ENCODE peak calls at places on chromosome 20, in nine cellular contexts. One of them, this sample, is unnamed.

GRCh38 chr20:13276945-13277582 is 56.0 kb downstream of the ISM1 start:
- DNase-seq in pancreas: no peak
- DNase-seq in body of pancreas: no peak
- DNase-seq in iPS DF 6.9: no peak
- DNase-seq in ascending aorta: no peak
- DNase-seq in aorta: no peak
- DNase-seq in GM23248: no peak
- DNase-seq in HL-60: no peak
- DNase-seq in astrocyte: no peak
- DNase-seq in this sample: no peak

GRCh38 chr20:34143951-34144350 is 31.9 kb upstream of the EIF2S2 start:
- DNase-seq in HL-60: no peak
- DNase-seq in pancreas: no peak
- DNase-seq in iPS DF 6.9: no peak
- DNase-seq in body of pancreas: no peak
- DNase-seq in astrocyte: peak
- DNase-seq in aorta: no peak
- DNase-seq in ascending aorta: no peak
- DNase-seq in GM23248: peak
- DNase-seq in this sample: no peak

GRCh38 chr20:46840054-46840729 is 54.5 kb upstream of the EYA2 start:
- DNase-seq in pancreas: no peak
- DNase-seq in aorta: no peak
- DNase-seq in body of pancreas: no peak
- DNase-seq in GM23248: no peak
- DNase-seq in HL-60: no peak
- DNase-seq in ascending aorta: no peak
- DNase-seq in iPS DF 6.9: no peak
- DNase-seq in astrocyte: no peak
- DNase-seq in this sample: no peak

GRCh38 chr20:45337367-45338120 is 10.7 kb downstream of the SDC4 start:
- DNase-seq in GM23248: peak
- DNase-seq in ascending aorta: peak
- DNase-seq in pancreas: peak
- DNase-seq in astrocyte: peak
- DNase-seq in body of pancreas: peak
- DNase-seq in iPS DF 6.9: no peak
- DNase-seq in HL-60: no peak
- DNase-seq in aorta: peak
- DNase-seq in this sample: no peak

GRCh38 chr20:32920530-32921298 is 62.0 kb downstream of the EFCAB8 start:
- DNase-seq in GM23248: no peak
- DNase-seq in ascending aorta: no peak
- DNase-seq in body of pancreas: no peak
- DNase-seq in iPS DF 6.9: no peak
- DNase-seq in astrocyte: no peak
- DNase-seq in HL-60: no peak
- DNase-seq in pancreas: no peak
- DNase-seq in aorta: no peak
- DNase-seq in this sample: no peak

GRCh38 chr20:16007978-16008377 is 565.3 kb downstream of the KIF16B start:
- DNase-seq in pancreas: no peak
- DNase-seq in body of pancreas: no peak
- DNase-seq in iPS DF 6.9: no peak
- DNase-seq in astrocyte: no peak
- DNase-seq in HL-60: no peak
- DNase-seq in ascending aorta: no peak
- DNase-seq in aorta: no peak
- DNase-seq in GM23248: no peak
- DNase-seq in this sample: no peak

GRCh38 chr20:62918137-62918536 is 8.2 kb downstream of the DIDO1 start:
- DNase-seq in aorta: no peak
- DNase-seq in body of pancreas: no peak
- DNase-seq in GM23248: no peak
- DNase-seq in pancreas: no peak
- DNase-seq in HL-60: no peak
- DNase-seq in iPS DF 6.9: no peak
- DNase-seq in astrocyte: no peak
- DNase-seq in ascending aorta: no peak
- DNase-seq in this sample: peak

GRCh38 chr20:21507275-21508229 is 6.3 kb downstream of the NKX2-2 start:
- DNase-seq in astrocyte: no peak
- DNase-seq in iPS DF 6.9: no peak
- DNase-seq in pancreas: no peak
- DNase-seq in HL-60: no peak
- DNase-seq in body of pancreas: no peak
- DNase-seq in aorta: peak
- DNase-seq in GM23248: no peak
- DNase-seq in ascending aorta: no peak
- DNase-seq in this sample: no peak

GRCh38 chr20:6006603-6006949 is 47.3 kb downstream of the LRRN4 start:
- DNase-seq in GM23248: peak
- DNase-seq in aorta: no peak
- DNase-seq in HL-60: no peak
- DNase-seq in ascending aorta: no peak
- DNase-seq in pancreas: no peak
- DNase-seq in body of pancreas: no peak
- DNase-seq in iPS DF 6.9: no peak
- DNase-seq in astrocyte: no peak
- DNase-seq in this sample: no peak

GRCh38 chr20:7113577-7114466 is 346.3 kb downstream of the BMP2 start:
- DNase-seq in astrocyte: peak
- DNase-seq in GM23248: peak
- DNase-seq in aorta: no peak
- DNase-seq in pancreas: no peak
- DNase-seq in iPS DF 6.9: peak
- DNase-seq in body of pancreas: no peak
- DNase-seq in ascending aorta: no peak
- DNase-seq in HL-60: no peak
- DNase-seq in this sample: no peak

GRCh38 chr20:3378138-3378537 is 29.3 kb downstream of the DNAAF9 start:
- DNase-seq in pancreas: no peak
- DNase-seq in GM23248: no peak
- DNase-seq in aorta: no peak
- DNase-seq in ascending aorta: no peak
- DNase-seq in body of pancreas: no peak
- DNase-seq in iPS DF 6.9: no peak
- DNase-seq in HL-60: no peak
- DNase-seq in astrocyte: no peak
- DNase-seq in this sample: no peak

GRCh38 chr20:62744761-62745160 is 36.1 kb downstream of the NTSR1 start:
- DNase-seq in iPS DF 6.9: no peak
- DNase-seq in astrocyte: no peak
- DNase-seq in HL-60: no peak
- DNase-seq in body of pancreas: no peak
- DNase-seq in GM23248: no peak
- DNase-seq in aorta: peak
- DNase-seq in pancreas: no peak
- DNase-seq in ascending aorta: no peak
- DNase-seq in this sample: no peak

GRCh38 chr20:47359533-47360206 is 3.2 kb upstream of the ZMYND8 start:
- DNase-seq in pancreas: peak
- DNase-seq in iPS DF 6.9: no peak
- DNase-seq in aorta: no peak
- DNase-seq in HL-60: no peak
- DNase-seq in ascending aorta: no peak
- DNase-seq in body of pancreas: no peak
- DNase-seq in astrocyte: no peak
- DNase-seq in GM23248: no peak
- DNase-seq in this sample: no peak

GRCh38 chr20:53480913-53481312 is 112.7 kb downstream of the ZNF217 start:
- DNase-seq in body of pancreas: no peak
- DNase-seq in GM23248: no peak
- DNase-seq in iPS DF 6.9: no peak
- DNase-seq in astrocyte: no peak
- DNase-seq in pancreas: no peak
- DNase-seq in ascending aorta: no peak
- DNase-seq in aorta: no peak
- DNase-seq in HL-60: no peak
- DNase-seq in this sample: no peak

GRCh38 chr20:50306478-50307423 is 116.1 kb downstream of the CEBPB start:
- DNase-seq in pancreas: no peak
- DNase-seq in body of pancreas: no peak
- DNase-seq in HL-60: no peak
- DNase-seq in astrocyte: no peak
- DNase-seq in ascending aorta: no peak
- DNase-seq in iPS DF 6.9: no peak
- DNase-seq in aorta: peak
- DNase-seq in GM23248: no peak
- DNase-seq in this sample: no peak

GRCh38 chr20:44785768-44786167 is 24.6 kb downstream of the RIMS4 start:
- DNase-seq in astrocyte: no peak
- DNase-seq in HL-60: no peak
- DNase-seq in pancreas: no peak
- DNase-seq in GM23248: peak
- DNase-seq in ascending aorta: no peak
- DNase-seq in aorta: no peak
- DNase-seq in body of pancreas: no peak
- DNase-seq in iPS DF 6.9: peak
- DNase-seq in this sample: no peak

GRCh38 chr20:50312682-50313187 is 122.1 kb downstream of the CEBPB start:
- DNase-seq in astrocyte: peak
- DNase-seq in body of pancreas: peak
- DNase-seq in GM23248: peak
- DNase-seq in ascending aorta: peak
- DNase-seq in aorta: peak
- DNase-seq in iPS DF 6.9: no peak
- DNase-seq in HL-60: no peak
- DNase-seq in pancreas: peak
- DNase-seq in this sample: no peak

GRCh38 chr20:50273601-50274491 is 83.2 kb downstream of the CEBPB start:
- DNase-seq in GM23248: peak
- DNase-seq in astrocyte: no peak
- DNase-seq in pancreas: no peak
- DNase-seq in iPS DF 6.9: no peak
- DNase-seq in body of pancreas: no peak
- DNase-seq in aorta: peak
- DNase-seq in HL-60: no peak
- DNase-seq in ascending aorta: no peak
- DNase-seq in this sample: no peak

DNA sequence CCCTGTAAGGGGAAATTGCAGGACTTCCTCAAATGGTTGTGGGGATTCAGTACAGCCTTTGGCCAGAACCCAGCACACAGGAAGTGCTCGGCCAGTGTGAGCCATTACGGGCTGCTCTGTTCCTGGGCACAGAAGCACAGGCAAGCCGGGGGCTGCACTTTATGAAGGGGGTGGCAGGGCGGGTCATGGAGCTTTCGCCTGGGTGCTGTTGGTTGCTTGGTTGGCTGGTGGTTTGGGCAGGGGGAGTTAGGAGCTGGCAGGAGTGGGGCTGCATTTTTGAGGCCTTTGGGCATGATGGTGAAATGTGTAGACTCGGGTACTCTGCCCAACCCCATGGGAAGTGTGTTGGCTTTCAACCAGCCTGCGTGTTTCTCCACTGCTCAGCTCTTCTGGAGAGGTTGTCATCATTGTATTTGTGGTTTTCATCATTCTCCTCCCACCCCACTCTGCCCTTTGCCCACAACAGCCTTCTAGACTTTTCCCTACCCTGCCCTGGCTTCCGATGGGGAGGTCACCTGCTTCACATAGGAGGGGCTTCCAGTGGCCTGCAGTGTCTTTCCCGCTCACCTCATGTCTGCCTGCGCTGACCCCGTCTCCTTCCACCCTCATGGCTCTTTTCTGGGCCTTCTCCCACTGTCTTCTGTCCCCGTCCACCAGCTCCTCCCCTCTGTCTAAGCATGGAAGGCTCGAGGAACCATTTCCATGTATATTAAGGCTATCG is 16.1 kb upstream of the RBM38 start:
- DNase-seq in ascending aorta: no peak
- DNase-seq in pancreas: no peak
- DNase-seq in astrocyte: no peak
- DNase-seq in iPS DF 6.9: no peak
- DNase-seq in aorta: peak
- DNase-seq in HL-60: no peak
- DNase-seq in GM23248: no peak
- DNase-seq in body of pancreas: no peak
- DNase-seq in this sample: no peak
- H3K27ac ChIP-seq in ascending aorta: no peak
- H3K27ac ChIP-seq in pancreas: no peak
- H3K27ac ChIP-seq in astrocyte: no peak
- H3K27ac ChIP-seq in iPS DF 6.9: no peak
- H3K27ac ChIP-seq in aorta: no peak
- H3K27ac ChIP-seq in HL-60: peak
- H3K27ac ChIP-seq in GM23248: no peak
- H3K27ac ChIP-seq in body of pancreas: no peak
- H3K27ac ChIP-seq in this sample: peak

GRCh38 chr20:58713801-58714339 is 21.3 kb downstream of the NPEPL1 start:
- DNase-seq in body of pancreas: no peak
- DNase-seq in HL-60: no peak
- DNase-seq in astrocyte: no peak
- DNase-seq in pancreas: no peak
- DNase-seq in aorta: peak
- DNase-seq in iPS DF 6.9: no peak
- DNase-seq in GM23248: no peak
- DNase-seq in ascending aorta: peak
- DNase-seq in this sample: no peak
- H3K27ac ChIP-seq in body of pancreas: no peak
- H3K27ac ChIP-seq in HL-60: no peak
- H3K27ac ChIP-seq in astrocyte: no peak
- H3K27ac ChIP-seq in pancreas: no peak
- H3K27ac ChIP-seq in aorta: no peak
- H3K27ac ChIP-seq in iPS DF 6.9: no peak
- H3K27ac ChIP-seq in GM23248: no peak
- H3K27ac ChIP-seq in ascending aorta: no peak
- H3K27ac ChIP-seq in this sample: no peak

GRCh38 chr20:4571759-4572531 is 149.8 kb upstream of the PRND start:
- DNase-seq in ascending aorta: no peak
- DNase-seq in body of pancreas: no peak
- DNase-seq in astrocyte: peak
- DNase-seq in iPS DF 6.9: no peak
- DNase-seq in HL-60: no peak
- DNase-seq in GM23248: peak
- DNase-seq in aorta: no peak
- DNase-seq in pancreas: no peak
- DNase-seq in this sample: no peak
- H3K27ac ChIP-seq in ascending aorta: no peak
- H3K27ac ChIP-seq in body of pancreas: no peak
- H3K27ac ChIP-seq in astrocyte: no peak
- H3K27ac ChIP-seq in iPS DF 6.9: no peak
- H3K27ac ChIP-seq in HL-60: no peak
- H3K27ac ChIP-seq in GM23248: no peak
- H3K27ac ChIP-seq in aorta: no peak
- H3K27ac ChIP-seq in pancreas: no peak
- H3K27ac ChIP-seq in this sample: no peak

DNA sequence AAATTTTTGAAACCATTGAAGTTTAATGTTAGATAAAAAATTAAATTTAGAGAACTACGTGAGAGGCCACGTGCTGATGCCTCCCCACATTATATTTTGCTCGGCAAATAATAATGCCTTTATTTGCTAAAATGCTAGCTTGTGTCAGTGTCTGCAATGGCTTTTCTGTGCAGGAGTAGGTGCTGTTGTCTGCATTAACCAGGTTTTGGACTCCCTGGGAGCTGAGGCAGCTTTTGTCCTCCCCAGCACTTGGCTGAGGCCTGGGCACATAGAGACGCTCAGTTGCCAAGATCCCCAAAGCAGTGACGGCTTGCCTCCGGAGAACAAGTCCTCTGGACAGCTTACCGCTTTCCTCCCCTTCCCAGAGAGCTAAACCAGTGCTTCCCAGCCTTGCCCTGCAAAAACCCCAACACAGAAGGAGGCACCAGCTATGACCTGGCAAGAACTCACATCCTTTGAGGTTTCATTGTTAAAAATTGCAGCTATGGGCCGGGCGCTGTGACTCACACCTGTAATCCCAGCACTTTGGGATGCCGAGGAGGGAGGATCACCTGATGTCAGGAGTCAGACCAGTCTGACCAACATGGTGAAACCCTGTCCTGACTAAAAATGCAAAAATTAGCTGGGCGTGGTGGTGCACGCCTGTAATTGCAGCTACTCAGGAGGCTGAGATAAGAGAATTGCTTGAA is 59.9 kb downstream of the KAT14 start:
- DNase-seq in body of pancreas: no peak
- DNase-seq in GM23248: no peak
- DNase-seq in pancreas: no peak
- DNase-seq in HL-60: no peak
- DNase-seq in ascending aorta: no peak
- DNase-seq in iPS DF 6.9: no peak
- DNase-seq in astrocyte: no peak
- DNase-seq in aorta: no peak
- DNase-seq in this sample: no peak
- H3K27ac ChIP-seq in body of pancreas: no peak
- H3K27ac ChIP-seq in GM23248: no peak
- H3K27ac ChIP-seq in pancreas: no peak
- H3K27ac ChIP-seq in HL-60: no peak
- H3K27ac ChIP-seq in ascending aorta: no peak
- H3K27ac ChIP-seq in iPS DF 6.9: no peak
- H3K27ac ChIP-seq in astrocyte: no peak
- H3K27ac ChIP-seq in aorta: no peak
- H3K27ac ChIP-seq in this sample: no peak

This sample was measured in naive thymus-derived CD4-positive, alpha-beta T cell.